ENCODE peak calls at places on chromosome 16, in ten cellular contexts. One of them, this sample, is unnamed.

GRCh38 chr16:30030011-30030685 is 923 bp downstream of the TLCD3B start:
- DNase-seq in PC-9: no peak
- DNase-seq in COR-L47: no peak
- DNase-seq in mucosa of gallbladder: no peak
- DNase-seq in naive thymus-derived CD4-positive, alpha-beta T cell: no peak
- DNase-seq in activated CD4-positive, alpha-beta T cell treated with anti-CD3 and anti-CD28 coated beads, Interleukin-2, amount 50 U/mL, for 48 hours: no peak
- DNase-seq in trophoblast cell: no peak
- DNase-seq in activated effector memory CD4-positive, alpha-beta T cell treated with Interleukin-2 at 50 U/mL for 16 hours: no peak
- DNase-seq in LoVo: no peak
- DNase-seq in A549: no peak
- DNase-seq in this sample: no peak

GRCh38 chr16:74997042-74997491 is 1.8 kb upstream of the ZNRF1 start:
- DNase-seq in PC-9: no peak
- DNase-seq in COR-L47: no peak
- DNase-seq in mucosa of gallbladder: no peak
- DNase-seq in naive thymus-derived CD4-positive, alpha-beta T cell: no peak
- DNase-seq in activated CD4-positive, alpha-beta T cell treated with anti-CD3 and anti-CD28 coated beads, Interleukin-2, amount 50 U/mL, for 48 hours: no peak
- DNase-seq in trophoblast cell: peak; percentile 70
- DNase-seq in activated effector memory CD4-positive, alpha-beta T cell treated with Interleukin-2 at 50 U/mL for 16 hours: no peak
- DNase-seq in LoVo: no peak
- DNase-seq in A549: no peak
- DNase-seq in this sample: no peak

GRCh38 chr16:64144612-64145011 is 977.3 kb downstream of the CDH11 start:
- DNase-seq in PC-9: no peak
- DNase-seq in COR-L47: no peak
- DNase-seq in mucosa of gallbladder: no peak
- DNase-seq in naive thymus-derived CD4-positive, alpha-beta T cell: no peak
- DNase-seq in activated CD4-positive, alpha-beta T cell treated with anti-CD3 and anti-CD28 coated beads, Interleukin-2, amount 50 U/mL, for 48 hours: no peak
- DNase-seq in trophoblast cell: no peak
- DNase-seq in activated effector memory CD4-positive, alpha-beta T cell treated with Interleukin-2 at 50 U/mL for 16 hours: no peak
- DNase-seq in LoVo: no peak
- DNase-seq in A549: no peak
- DNase-seq in this sample: no peak

GRCh38 chr16:51881731-51882130 is 665.2 kb downstream of the TOX3 start:
- DNase-seq in PC-9: no peak
- DNase-seq in COR-L47: no peak
- DNase-seq in mucosa of gallbladder: no peak
- DNase-seq in naive thymus-derived CD4-positive, alpha-beta T cell: no peak
- DNase-seq in activated CD4-positive, alpha-beta T cell treated with anti-CD3 and anti-CD28 coated beads, Interleukin-2, amount 50 U/mL, for 48 hours: no peak
- DNase-seq in trophoblast cell: no peak
- DNase-seq in activated effector memory CD4-positive, alpha-beta T cell treated with Interleukin-2 at 50 U/mL for 16 hours: no peak
- DNase-seq in LoVo: no peak
- DNase-seq in A549: no peak
- DNase-seq in this sample: no peak

GRCh38 chr16:19517424-19518089 is 4.3 kb downstream of the GDE1 start:
- DNase-seq in PC-9: peak; percentile 43
- DNase-seq in COR-L47: no peak
- DNase-seq in mucosa of gallbladder: no peak
- DNase-seq in naive thymus-derived CD4-positive, alpha-beta T cell: no peak
- DNase-seq in activated CD4-positive, alpha-beta T cell treated with anti-CD3 and anti-CD28 coated beads, Interleukin-2, amount 50 U/mL, for 48 hours: no peak
- DNase-seq in trophoblast cell: no peak
- DNase-seq in activated effector memory CD4-positive, alpha-beta T cell treated with Interleukin-2 at 50 U/mL for 16 hours: no peak
- DNase-seq in LoVo: peak; percentile 59
- DNase-seq in A549: peak; percentile 48
- DNase-seq in this sample: no peak

GRCh38 chr16:11390573-11391495 is 45.6 kb downstream of the RMI2 start:
- DNase-seq in PC-9: peak; percentile 38
- DNase-seq in COR-L47: peak; percentile 76
- DNase-seq in mucosa of gallbladder: no peak
- DNase-seq in naive thymus-derived CD4-positive, alpha-beta T cell: no peak
- DNase-seq in activated CD4-positive, alpha-beta T cell treated with anti-CD3 and anti-CD28 coated beads, Interleukin-2, amount 50 U/mL, for 48 hours: no peak
- DNase-seq in trophoblast cell: no peak
- DNase-seq in activated effector memory CD4-positive, alpha-beta T cell treated with Interleukin-2 at 50 U/mL for 16 hours: no peak
- DNase-seq in LoVo: no peak
- DNase-seq in A549: no peak
- DNase-seq in this sample: no peak

GRCh38 chr16:86080982-86081381 is 182.0 kb downstream of the IRF8 start:
- DNase-seq in PC-9: no peak
- DNase-seq in COR-L47: no peak
- DNase-seq in mucosa of gallbladder: no peak
- DNase-seq in naive thymus-derived CD4-positive, alpha-beta T cell: no peak
- DNase-seq in activated CD4-positive, alpha-beta T cell treated with anti-CD3 and anti-CD28 coated beads, Interleukin-2, amount 50 U/mL, for 48 hours: no peak
- DNase-seq in trophoblast cell: no peak
- DNase-seq in activated effector memory CD4-positive, alpha-beta T cell treated with Interleukin-2 at 50 U/mL for 16 hours: no peak
- DNase-seq in LoVo: no peak
- DNase-seq in A549: no peak
- DNase-seq in this sample: no peak

GRCh38 chr16:27228621-27229501 is 25.5 kb downstream of the KDM8 start:
- DNase-seq in PC-9: no peak
- DNase-seq in COR-L47: no peak
- DNase-seq in mucosa of gallbladder: no peak
- DNase-seq in naive thymus-derived CD4-positive, alpha-beta T cell: no peak
- DNase-seq in activated CD4-positive, alpha-beta T cell treated with anti-CD3 and anti-CD28 coated beads, Interleukin-2, amount 50 U/mL, for 48 hours: no peak
- DNase-seq in trophoblast cell: no peak
- DNase-seq in activated effector memory CD4-positive, alpha-beta T cell treated with Interleukin-2 at 50 U/mL for 16 hours: no peak
- DNase-seq in LoVo: no peak
- DNase-seq in A549: no peak
- DNase-seq in this sample: no peak

GRCh38 chr16:89064606-89065444 is 28.8 kb upstream of the ACSF3 start:
- DNase-seq in PC-9: no peak
- DNase-seq in COR-L47: no peak
- DNase-seq in mucosa of gallbladder: no peak
- DNase-seq in naive thymus-derived CD4-positive, alpha-beta T cell: no peak
- DNase-seq in activated CD4-positive, alpha-beta T cell treated with anti-CD3 and anti-CD28 coated beads, Interleukin-2, amount 50 U/mL, for 48 hours: no peak
- DNase-seq in trophoblast cell: no peak
- DNase-seq in activated effector memory CD4-positive, alpha-beta T cell treated with Interleukin-2 at 50 U/mL for 16 hours: no peak
- DNase-seq in LoVo: no peak
- DNase-seq in A549: no peak
- DNase-seq in this sample: no peak

GRCh38 chr16:23149993-23150364 is 727 bp upstream of the USP31 start:
- DNase-seq in PC-9: no peak
- DNase-seq in COR-L47: no peak
- DNase-seq in mucosa of gallbladder: no peak
- DNase-seq in naive thymus-derived CD4-positive, alpha-beta T cell: no peak
- DNase-seq in activated CD4-positive, alpha-beta T cell treated with anti-CD3 and anti-CD28 coated beads, Interleukin-2, amount 50 U/mL, for 48 hours: no peak
- DNase-seq in trophoblast cell: no peak
- DNase-seq in activated effector memory CD4-positive, alpha-beta T cell treated with Interleukin-2 at 50 U/mL for 16 hours: no peak
- DNase-seq in LoVo: no peak
- DNase-seq in A549: no peak
- DNase-seq in this sample: no peak

GRCh38 chr16:22646948-22647556 is 136.4 kb downstream of the NPIPB5 start:
- DNase-seq in PC-9: no peak
- DNase-seq in COR-L47: no peak
- DNase-seq in mucosa of gallbladder: no peak
- DNase-seq in naive thymus-derived CD4-positive, alpha-beta T cell: no peak
- DNase-seq in activated CD4-positive, alpha-beta T cell treated with anti-CD3 and anti-CD28 coated beads, Interleukin-2, amount 50 U/mL, for 48 hours: no peak
- DNase-seq in trophoblast cell: no peak
- DNase-seq in activated effector memory CD4-positive, alpha-beta T cell treated with Interleukin-2 at 50 U/mL for 16 hours: no peak
- DNase-seq in LoVo: no peak
- DNase-seq in A549: no peak
- DNase-seq in this sample: no peak

GRCh38 chr16:4376126-4376819 is 4.6 kb downstream of the VASN start:
- DNase-seq in PC-9: peak; percentile 93
- DNase-seq in COR-L47: no peak
- DNase-seq in mucosa of gallbladder: peak; percentile 89
- DNase-seq in naive thymus-derived CD4-positive, alpha-beta T cell: no peak
- DNase-seq in activated CD4-positive, alpha-beta T cell treated with anti-CD3 and anti-CD28 coated beads, Interleukin-2, amount 50 U/mL, for 48 hours: no peak
- DNase-seq in trophoblast cell: peak; percentile 56
- DNase-seq in activated effector memory CD4-positive, alpha-beta T cell treated with Interleukin-2 at 50 U/mL for 16 hours: no peak
- DNase-seq in LoVo: no peak
- DNase-seq in A549: no peak
- DNase-seq in this sample: peak; percentile 55

GRCh38 chr16:54512461-54512860 is 225.9 kb upstream of the IRX3 start:
- DNase-seq in PC-9: no peak
- DNase-seq in COR-L47: no peak
- DNase-seq in mucosa of gallbladder: no peak
- DNase-seq in naive thymus-derived CD4-positive, alpha-beta T cell: no peak
- DNase-seq in activated CD4-positive, alpha-beta T cell treated with anti-CD3 and anti-CD28 coated beads, Interleukin-2, amount 50 U/mL, for 48 hours: no peak
- DNase-seq in trophoblast cell: no peak
- DNase-seq in activated effector memory CD4-positive, alpha-beta T cell treated with Interleukin-2 at 50 U/mL for 16 hours: no peak
- DNase-seq in LoVo: no peak
- DNase-seq in A549: no peak
- DNase-seq in this sample: no peak

GRCh38 chr16:52052818-52053217 is 494.1 kb downstream of the TOX3 start:
- DNase-seq in PC-9: no peak
- DNase-seq in COR-L47: no peak
- DNase-seq in mucosa of gallbladder: no peak
- DNase-seq in naive thymus-derived CD4-positive, alpha-beta T cell: no peak
- DNase-seq in activated CD4-positive, alpha-beta T cell treated with anti-CD3 and anti-CD28 coated beads, Interleukin-2, amount 50 U/mL, for 48 hours: no peak
- DNase-seq in trophoblast cell: no peak
- DNase-seq in activated effector memory CD4-positive, alpha-beta T cell treated with Interleukin-2 at 50 U/mL for 16 hours: no peak
- DNase-seq in LoVo: no peak
- DNase-seq in A549: no peak
- DNase-seq in this sample: no peak

GRCh38 chr16:8996891-8997290 is 33.2 kb upstream of the USP7 start:
- DNase-seq in PC-9: no peak
- DNase-seq in COR-L47: no peak
- DNase-seq in mucosa of gallbladder: no peak
- DNase-seq in naive thymus-derived CD4-positive, alpha-beta T cell: no peak
- DNase-seq in activated CD4-positive, alpha-beta T cell treated with anti-CD3 and anti-CD28 coated beads, Interleukin-2, amount 50 U/mL, for 48 hours: no peak
- DNase-seq in trophoblast cell: no peak
- DNase-seq in activated effector memory CD4-positive, alpha-beta T cell treated with Interleukin-2 at 50 U/mL for 16 hours: no peak
- DNase-seq in LoVo: no peak
- DNase-seq in A549: no peak
- DNase-seq in this sample: peak; percentile 16

GRCh38 chr16:1285669-1286491 is 23.6 kb upstream of the UBE2I start:
- DNase-seq in PC-9: no peak
- DNase-seq in COR-L47: no peak
- DNase-seq in mucosa of gallbladder: no peak
- DNase-seq in naive thymus-derived CD4-positive, alpha-beta T cell: no peak
- DNase-seq in activated CD4-positive, alpha-beta T cell treated with anti-CD3 and anti-CD28 coated beads, Interleukin-2, amount 50 U/mL, for 48 hours: no peak
- DNase-seq in trophoblast cell: no peak
- DNase-seq in activated effector memory CD4-positive, alpha-beta T cell treated with Interleukin-2 at 50 U/mL for 16 hours: no peak
- DNase-seq in LoVo: no peak
- DNase-seq in A549: no peak
- DNase-seq in this sample: no peak

GRCh38 chr16:3101018-3101840 is 2.1 kb upstream of the ZSCAN10 start:
- DNase-seq in PC-9: no peak
- DNase-seq in COR-L47: no peak
- DNase-seq in mucosa of gallbladder: no peak
- DNase-seq in naive thymus-derived CD4-positive, alpha-beta T cell: peak; percentile 48
- DNase-seq in activated CD4-positive, alpha-beta T cell treated with anti-CD3 and anti-CD28 coated beads, Interleukin-2, amount 50 U/mL, for 48 hours: peak; percentile 58
- DNase-seq in trophoblast cell: peak; percentile 59
- DNase-seq in activated effector memory CD4-positive, alpha-beta T cell treated with Interleukin-2 at 50 U/mL for 16 hours: no peak
- DNase-seq in LoVo: peak; percentile 36
- DNase-seq in A549: peak; percentile 59
- DNase-seq in this sample: peak; percentile 73

GRCh38 chr16:88783391-88784073 is 1.5 kb downstream of the PIEZO1 start:
- DNase-seq in PC-9: no peak
- DNase-seq in COR-L47: no peak
- DNase-seq in mucosa of gallbladder: no peak
- DNase-seq in naive thymus-derived CD4-positive, alpha-beta T cell: no peak
- DNase-seq in activated CD4-positive, alpha-beta T cell treated with anti-CD3 and anti-CD28 coated beads, Interleukin-2, amount 50 U/mL, for 48 hours: peak; percentile 36
- DNase-seq in trophoblast cell: no peak
- DNase-seq in activated effector memory CD4-positive, alpha-beta T cell treated with Interleukin-2 at 50 U/mL for 16 hours: no peak
- DNase-seq in LoVo: no peak
- DNase-seq in A549: no peak
- DNase-seq in this sample: no peak

GRCh38 chr16:54171855-54172537 is 114.6 kb downstream of the IRX3 start:
- DNase-seq in PC-9: peak; percentile 16
- DNase-seq in COR-L47: peak; percentile 82
- DNase-seq in mucosa of gallbladder: no peak
- DNase-seq in naive thymus-derived CD4-positive, alpha-beta T cell: no peak
- DNase-seq in activated CD4-positive, alpha-beta T cell treated with anti-CD3 and anti-CD28 coated beads, Interleukin-2, amount 50 U/mL, for 48 hours: no peak
- DNase-seq in trophoblast cell: peak; percentile 97
- DNase-seq in activated effector memory CD4-positive, alpha-beta T cell treated with Interleukin-2 at 50 U/mL for 16 hours: no peak
- DNase-seq in LoVo: no peak
- DNase-seq in A549: no peak
- DNase-seq in this sample: no peak

GRCh38 chr16:84013787-84014569 is 28.6 kb downstream of the SLC38A8 start:
- DNase-seq in PC-9: peak; percentile 99
- DNase-seq in COR-L47: peak; percentile 35
- DNase-seq in mucosa of gallbladder: peak; percentile 93
- DNase-seq in naive thymus-derived CD4-positive, alpha-beta T cell: peak; percentile 45
- DNase-seq in activated CD4-positive, alpha-beta T cell treated with anti-CD3 and anti-CD28 coated beads, Interleukin-2, amount 50 U/mL, for 48 hours: peak; percentile 70
- DNase-seq in trophoblast cell: peak; percentile 39
- DNase-seq in activated effector memory CD4-positive, alpha-beta T cell treated with Interleukin-2 at 50 U/mL for 16 hours: peak; percentile 6
- DNase-seq in LoVo: peak; percentile 83
- DNase-seq in A549: peak; percentile 70
- DNase-seq in this sample: peak; percentile 100

GRCh38 chr16:6356881-6357280 is 975.8 kb upstream of the RBFOX1 start:
- DNase-seq in PC-9: no peak
- DNase-seq in COR-L47: no peak
- DNase-seq in mucosa of gallbladder: no peak
- DNase-seq in naive thymus-derived CD4-positive, alpha-beta T cell: no peak
- DNase-seq in activated CD4-positive, alpha-beta T cell treated with anti-CD3 and anti-CD28 coated beads, Interleukin-2, amount 50 U/mL, for 48 hours: no peak
- DNase-seq in trophoblast cell: no peak
- DNase-seq in activated effector memory CD4-positive, alpha-beta T cell treated with Interleukin-2 at 50 U/mL for 16 hours: no peak
- DNase-seq in LoVo: no peak
- DNase-seq in A549: no peak
- DNase-seq in this sample: no peak

GRCh38 chr16:15043344-15043743 is 12.5 kb downstream of the NTAN1 start:
- DNase-seq in PC-9: no peak
- DNase-seq in COR-L47: no peak
- DNase-seq in mucosa of gallbladder: no peak
- DNase-seq in naive thymus-derived CD4-positive, alpha-beta T cell: no peak
- DNase-seq in activated CD4-positive, alpha-beta T cell treated with anti-CD3 and anti-CD28 coated beads, Interleukin-2, amount 50 U/mL, for 48 hours: no peak
- DNase-seq in trophoblast cell: peak; percentile 88
- DNase-seq in activated effector memory CD4-positive, alpha-beta T cell treated with Interleukin-2 at 50 U/mL for 16 hours: no peak
- DNase-seq in LoVo: no peak
- DNase-seq in A549: no peak
- DNase-seq in this sample: no peak

This sample was measured in T47D.